ENCODE peak calls at places on chromosome 18, in four cellular contexts. L, P, F and Y are unnamed samples.

GRCh38 chr18:42561521-42561920 is 554.0 kb downstream of the RIT2 start:
- DNase-seq in F (no peak), L (no peak), P (no peak), Y (no peak)

GRCh38 chr18:32010124-32010745 is 8.4 kb upstream of the RNF125 start:
- DNase-seq in P (no peak), L (no peak), F (peak), Y (no peak)

GRCh38 chr18:61939032-61939674 is 46.3 kb upstream of the RNF152 start:
- DNase-seq in P (no peak), F (no peak), L (no peak), Y (no peak)

GRCh38 chr18:52636536-52636935 is 296.5 kb downstream of the DCC start:
- DNase-seq in L (no peak), P (peak), F (no peak), Y (no peak)

GRCh38 chr18:25992566-25992965 is 97.8 kb downstream of the SS18 start:
- DNase-seq in L (no peak), F (no peak), P (no peak), Y (no peak)

GRCh38 chr18:59592624-59593023 is 104.6 kb downstream of the CCBE1 start:
- DNase-seq in P (no peak), F (no peak), L (no peak), Y (no peak)

GRCh38 chr18:76805221-76805620 is 17.1 kb upstream of the ZNF236 start:
- DNase-seq in L (no peak), F (no peak), P (no peak), Y (no peak)

GRCh38 chr18:48308755-48309154 is 100.4 kb downstream of the ZBTB7C start:
- DNase-seq in F (no peak), L (no peak), P (no peak), Y (no peak)

GRCh38 chr18:33916200-33916599 is 308.5 kb downstream of the NOL4 start:
- DNase-seq in L (no peak), F (peak), P (peak), Y (no peak)

GRCh38 chr18:68440433-68440832 is 274.5 kb downstream of the TMX3 start:
- DNase-seq in F (no peak), L (no peak), P (no peak), Y (no peak)

GRCh38 chr18:76494541-76495403 is at the start of gene ZNF516:
- DNase-seq in L (peak), F (no peak), P (peak), Y (no peak)

GRCh38 chr18:25457636-25458035 is 105.7 kb upstream of the ZNF521 start:
- DNase-seq in F (no peak), L (no peak), P (no peak), Y (no peak)

GRCh38 chr18:22238036-22238435 is 68.6 kb downstream of the GATA6 start:
- DNase-seq in L (no peak), F (no peak), P (no peak), Y (no peak)

GRCh38 chr18:55001625-55002024 is 42.4 kb upstream of the CCDC68 start:
- DNase-seq in F (no peak), P (no peak), L (no peak), Y (no peak)

GRCh38 chr18:22241806-22242440 is 72.5 kb downstream of the GATA6 start:
- DNase-seq in P (no peak), L (no peak), F (no peak), Y (no peak)

GRCh38 chr18:3008546-3008945 is 4.4 kb downstream of the LPIN2 start:
- DNase-seq in F (no peak), P (no peak), L (no peak), Y (no peak)

GRCh38 chr18:71038196-71038595 is 749.4 kb downstream of the SOCS6 start:
- DNase-seq in P (no peak), F (no peak), L (no peak), Y (no peak)

GRCh38 chr18:78145096-78145495 is 834.5 kb upstream of the SALL3 start:
- DNase-seq in F (no peak), L (no peak), P (no peak), Y (no peak)

GRCh38 chr18:80210312-80211083 is 36.8 kb downstream of the PARD6G start:
- DNase-seq in P (no peak), F (no peak), L (no peak), Y (no peak)

GRCh38 chr18:21740724-21741510 is at the start of gene MIB1:
- DNase-seq in P (peak), L (peak), F (no peak), Y (peak)

GRCh38 chr18:2420367-2420766 is 150.9 kb downstream of the METTL4 start:
- DNase-seq in P (no peak), F (no peak), L (no peak), Y (no peak)

GRCh38 chr18:61964616-61965015 is 71.8 kb upstream of the RNF152 start:
- DNase-seq in L (no peak), P (no peak), F (no peak), Y (no peak)

GRCh38 chr18:70154591-70155194 is 50.8 kb downstream of the RTTN start:
- DNase-seq in F (no peak), P (no peak), L (no peak), Y (no peak)

GRCh38 chr18:46253498-46253897 is 149.3 kb downstream of the HAUS1 start:
- DNase-seq in L (no peak), F (no peak), P (no peak), Y (no peak)

GRCh38 chr18:4126939-4127338 is 328.2 kb downstream of the DLGAP1 start:
- DNase-seq in P (no peak), F (no peak), L (no peak), Y (no peak)

GRCh38 chr18:79527656-79528055 is 131.9 kb downstream of the NFATC1 start:
- DNase-seq in P (no peak), L (no peak), F (no peak), Y (no peak)

GRCh38 chr18:63040788-63041410 is 278.7 kb downstream of the BCL2 start:
- DNase-seq in P (no peak), L (no peak), F (no peak), Y (no peak)

GRCh38 chr18:45686892-45687611 is 36.9 kb upstream of the SLC14A1 start:
- DNase-seq in F (no peak), L (no peak), P (no peak), Y (peak)

GRCh38 chr18:29087616-29088246 is 910.8 kb upstream of the CDH2 start:
- DNase-seq in P (no peak), F (no peak), L (no peak), Y (no peak)

GRCh38 chr18:79871026-79871390 is 73.3 kb downstream of the KCNG2 start:
- DNase-seq in P (no peak), L (no peak), F (no peak), Y (no peak)

GRCh38 chr18:55998071-55998522 is 410.1 kb upstream of the TCF4 start:
- DNase-seq in P (no peak), L (peak), F (no peak), Y (no peak)

GRCh38 chr18:11664286-11664685 is 24.8 kb upstream of the GNAL start:
- DNase-seq in P (no peak), F (no peak), L (no peak), Y (no peak)

GRCh38 chr18:12886498-12887126 is 2.6 kb upstream of the PTPN2 start:
- DNase-seq in L (peak), F (no peak), P (no peak), Y (peak)
- TF ChIP-seq TEAD4 in L (no peak), F (no peak), P (no peak), Y (no peak)

DNA sequence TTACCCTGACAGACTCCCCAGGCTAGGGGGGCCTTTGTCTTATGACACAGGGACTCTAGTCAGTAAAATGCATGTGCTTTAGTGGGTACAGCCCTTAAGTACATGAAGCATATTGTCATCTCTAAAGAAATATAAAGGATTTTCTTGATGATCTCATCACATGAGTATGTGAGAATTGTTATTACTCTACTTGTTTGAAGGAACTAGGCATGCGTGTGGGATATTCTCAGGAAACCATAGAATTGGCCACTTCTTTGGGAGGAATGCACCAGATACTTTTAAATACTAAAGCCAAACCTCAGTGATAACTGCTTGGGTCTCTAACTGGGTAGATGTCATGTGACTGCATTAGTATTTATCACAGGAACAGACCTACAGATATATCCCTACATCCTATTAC is 35.3 kb downstream of the MAPRE2 start:
- DNase-seq in L (no peak), P (no peak), F (no peak), Y (no peak)
- TF ChIP-seq TEAD4 in L (no peak), P (no peak), F (no peak), Y (no peak)

GRCh38 chr18:57961411-57961810 is 82.6 kb upstream of the NEDD4L start:
- DNase-seq in F (no peak), L (no peak), P (no peak), Y (no peak)
- TF ChIP-seq TEAD4 in F (no peak), L (no peak), P (no peak), Y (no peak)

DNA sequence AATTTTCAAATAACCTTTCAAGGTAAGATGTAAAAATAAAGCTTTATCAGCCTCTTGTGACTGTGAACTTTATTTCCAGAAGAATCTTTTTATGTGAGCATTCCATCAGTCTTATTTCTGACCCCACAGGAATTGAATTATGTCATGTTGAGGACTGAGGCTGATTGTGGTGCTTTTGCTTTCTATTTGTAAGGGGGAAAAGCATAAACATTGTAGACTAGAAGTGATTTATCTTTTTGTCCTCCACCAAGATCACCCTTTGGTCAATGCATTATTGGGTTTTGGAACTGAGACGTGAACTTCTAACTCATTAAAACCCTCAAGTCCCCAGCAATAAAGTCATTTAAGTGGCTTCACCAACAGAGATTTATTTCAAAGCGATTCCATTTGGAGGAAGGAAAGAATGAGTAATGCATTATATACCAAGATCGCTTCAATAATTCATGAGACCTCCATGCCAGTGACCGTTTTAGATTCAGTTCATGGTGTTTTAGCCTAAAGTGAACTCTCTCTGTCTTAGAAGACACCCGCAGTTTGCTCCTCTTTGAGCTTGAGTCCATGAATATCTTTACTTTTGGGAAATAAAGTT is 75.5 kb upstream of the TXNDC2 start:
- DNase-seq in P (no peak), L (no peak), F (no peak), Y (no peak)
- TF ChIP-seq TEAD4 in P (no peak), L (no peak), F (no peak), Y (no peak)

DNA sequence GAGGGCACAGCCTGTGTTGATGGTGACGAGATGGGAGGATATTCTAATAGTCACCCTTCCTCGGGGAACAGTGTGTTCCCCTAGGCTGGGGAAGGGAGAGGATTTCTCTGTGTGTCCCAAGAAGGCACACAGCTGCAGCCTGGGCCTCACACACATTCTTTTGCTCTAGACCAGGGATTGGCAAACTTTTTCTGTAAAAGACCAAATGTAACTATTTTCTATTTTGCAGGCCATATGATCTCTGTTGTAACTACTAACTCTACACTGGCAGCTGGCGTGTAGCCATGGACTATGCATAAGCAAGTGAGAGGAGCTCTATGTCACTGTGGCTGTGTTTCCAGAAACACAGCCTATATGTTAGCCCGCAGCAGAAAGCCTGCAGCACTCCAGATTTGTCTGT is 65.8 kb downstream of the ARHGAP28 start:
- DNase-seq in L (no peak), F (no peak), P (no peak), Y (no peak)
- TF ChIP-seq TEAD4 in L (no peak), F (no peak), P (no peak), Y (no peak)

GRCh38 chr18:36693931-36694661 is 134.7 kb downstream of the TPGS2 start:
- DNase-seq in P (no peak), L (no peak), F (no peak), Y (no peak)

GRCh38 chr18:36695806-36696205 is 133.0 kb downstream of the TPGS2 start:
- DNase-seq in F (no peak), P (no peak), L (no peak), Y (no peak)

GRCh38 chr18:36700955-36701354 is 127.8 kb downstream of the TPGS2 start:
- DNase-seq in F (no peak), P (no peak), L (no peak), Y (no peak)

GRCh38 chr18:36702398-36703010 is 126.3 kb downstream of the TPGS2 start:
- DNase-seq in P (no peak), F (no peak), L (no peak), Y (no peak)

DNA sequence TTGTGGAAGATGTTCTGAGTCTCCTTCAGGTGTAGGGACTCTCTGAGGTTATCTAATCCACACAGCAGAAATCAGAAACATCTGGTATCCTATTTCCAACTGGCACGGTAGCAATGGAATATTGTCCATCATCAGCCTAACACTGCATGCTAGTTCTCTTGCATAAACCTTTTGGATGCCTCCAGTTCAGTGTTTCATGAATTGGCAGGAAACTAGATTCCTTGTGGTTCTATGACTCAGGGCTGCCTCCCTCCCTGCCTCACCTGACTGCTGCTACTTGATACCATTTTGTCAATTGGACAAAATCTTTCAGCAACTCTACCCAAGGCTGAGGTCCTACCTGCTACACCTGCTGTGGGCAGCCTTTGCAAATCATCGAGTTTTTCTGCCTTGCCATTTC is 130.9 kb downstream of the TPGS2 start:
- DNase-seq in P (no peak), L (no peak), F (no peak), Y (no peak)
- TF ChIP-seq TEAD4 in P (no peak), L (peak), F (no peak), Y (no peak)

DNA sequence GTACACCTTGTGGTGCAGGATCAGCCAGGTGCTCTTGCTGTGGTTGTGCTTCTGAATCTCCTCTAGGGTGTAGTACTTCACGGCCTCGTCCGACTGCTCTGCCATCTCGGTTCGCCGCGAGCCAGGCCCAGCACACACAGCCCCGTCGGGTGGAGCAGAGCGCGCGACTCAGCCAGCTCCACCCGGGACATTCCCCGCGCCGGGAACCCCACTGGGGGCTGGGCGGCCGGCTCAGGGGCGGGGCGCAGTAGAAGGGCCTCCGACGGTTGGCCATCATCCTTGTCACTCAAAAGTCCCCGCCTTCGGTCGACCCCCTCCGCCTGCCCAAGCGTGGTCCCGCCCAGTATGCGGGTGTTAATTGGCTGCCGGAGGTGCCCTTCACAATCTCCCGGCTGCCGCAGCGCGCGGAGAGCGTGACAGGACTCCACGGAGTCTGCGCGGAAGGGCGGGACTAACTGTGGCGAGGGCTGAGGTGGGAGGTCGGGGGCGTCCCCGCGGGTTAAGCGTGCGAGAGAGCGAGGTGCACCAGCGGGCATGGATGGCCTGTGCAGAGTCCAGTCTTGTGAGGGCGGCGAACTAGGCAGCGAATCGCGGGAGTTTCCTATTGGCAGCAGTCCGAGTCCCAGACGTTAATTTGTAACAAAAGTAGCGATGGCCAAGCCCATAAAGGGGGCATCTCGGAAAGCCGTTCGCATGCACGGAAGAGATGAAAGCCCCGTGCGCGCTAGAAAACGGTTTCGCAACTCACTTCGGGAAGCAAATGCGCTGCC is at the start of gene CYB5A:
- DNase-seq in F (peak), L (peak), P (peak), Y (peak)
- TF ChIP-seq TEAD4 in F (no peak), L (no peak), P (no peak), Y (no peak)

GRCh38 chr18:74289137-74289536 is 2.6 kb downstream of the CYB5A start:
- DNase-seq in L (no peak), P (no peak), F (no peak), Y (no peak)

GRCh38 chr18:74294526-74294925 is 2.8 kb upstream of the CYB5A start:
- DNase-seq in P (no peak), L (no peak), F (no peak), Y (no peak)

GRCh38 chr18:74289946-74290478 is 1.8 kb downstream of the CYB5A start:
- DNase-seq in P (no peak), F (no peak), L (no peak), Y (no peak)

GRCh38 chr18:74290831-74291770 is 662 bp downstream of the CYB5A start:
- DNase-seq in P (peak), F (peak), L (peak), Y (no peak)

GRCh38 chr18:74292541-74292858 is 737 bp upstream of the CYB5A start:
- DNase-seq in P (no peak), F (no peak), L (no peak), Y (no peak)
- TF ChIP-seq TEAD4 in P (no peak), F (no peak), L (no peak), Y (no peak)

DNA sequence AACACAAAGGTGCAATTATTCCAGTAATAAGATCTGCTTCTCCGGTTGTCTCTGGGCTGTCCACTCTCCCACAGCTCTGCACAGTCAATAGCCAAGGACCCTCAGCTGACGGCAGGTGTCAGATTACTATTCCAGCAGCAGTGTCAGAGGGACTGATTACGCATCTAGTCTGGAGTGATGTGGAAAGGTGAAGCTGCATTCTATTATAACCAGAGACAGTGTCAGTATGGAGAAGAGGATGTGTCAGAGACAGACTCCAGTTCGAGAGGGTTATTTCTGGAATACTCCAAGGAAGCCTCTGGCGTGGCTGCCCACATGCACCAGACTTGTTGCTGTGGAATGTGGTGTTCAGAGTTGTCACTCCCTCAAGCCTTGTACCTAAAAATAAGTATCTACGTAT is 163.6 kb upstream of the TMEM200C start:
- DNase-seq in L (no peak), P (no peak), F (no peak), Y (no peak)
- TF ChIP-seq TEAD4 in L (no peak), P (no peak), F (no peak), Y (no peak)

GRCh38 chr18:73614812-73615211 is 532.8 kb downstream of the FBXO15 start:
- DNase-seq in L (no peak), P (no peak), F (no peak), Y (no peak)
- TF ChIP-seq TEAD4 in L (peak), P (no peak), F (no peak), Y (no peak)